ENCODE peak calls at places on chromosome 22, in seven cellular contexts. H, T, O, D, R, G and S are unnamed samples.

GRCh38 chr22:38706101-38706884 is 549 bp downstream of the GTPBP1 start:
- DNase-seq in H (no peak), O (no peak), D (peak; percentile 38), R (peak; percentile 51), G (no peak), T (peak; percentile 64), S (peak; percentile 78)

GRCh38 chr22:32811788-32812187 is 10.3 kb downstream of the TIMP3 start:
- DNase-seq in R (no peak), T (no peak), G (no peak), H (no peak), D (no peak), O (no peak), S (no peak)

GRCh38 chr22:25680949-25681348 is 61.0 kb upstream of the MYO18B start:
- DNase-seq in R (no peak), D (no peak), T (no peak), H (no peak), G (no peak), O (no peak), S (no peak)

GRCh38 chr22:27857441-27857840 is 55.9 kb upstream of the MN1 start:
- DNase-seq in H (no peak), D (no peak), T (no peak), G (no peak), O (no peak), R (no peak), S (no peak)

GRCh38 chr22:46192210-46192993 is 42.1 kb downstream of the PPARA start:
- DNase-seq in T (no peak), R (no peak), O (no peak), D (no peak), G (no peak), H (no peak), S (no peak)

GRCh38 chr22:45970709-45971388 is 6.1 kb downstream of the WNT7B start:
- DNase-seq in O (no peak), T (peak; percentile 66), G (no peak), H (no peak), R (no peak), D (peak; percentile 66), S (no peak)

GRCh38 chr22:36899498-36899897 is 13.9 kb upstream of the CSF2RB start:
- DNase-seq in T (no peak), O (no peak), G (no peak), R (no peak), H (no peak), D (no peak), S (no peak)

GRCh38 chr22:49976439-49977175 is 16.0 kb downstream of the PIM3 start:
- DNase-seq in H (no peak), D (no peak), T (peak; percentile 28), G (no peak), R (peak; percentile 18), O (no peak), S (no peak)

GRCh38 chr22:33302549-33302948 is 244.4 kb upstream of the SYN3 start:
- DNase-seq in H (no peak), D (peak; percentile 13), T (no peak), G (peak; percentile 70), R (no peak), O (no peak), S (no peak)

GRCh38 chr22:50544746-50545253 is 899 bp upstream of the KLHDC7B start:
- DNase-seq in T (no peak), O (no peak), H (peak; percentile 82), G (peak; percentile 82), R (peak; percentile 73), D (no peak), S (no peak)

GRCh38 chr22:37929390-37929789 is 23.3 kb downstream of the MICALL1 start:
- DNase-seq in H (no peak), O (no peak), R (no peak), G (no peak), T (no peak), D (no peak), S (no peak)

GRCh38 chr22:50010676-50011446 is 1.7 kb downstream of the IL17REL start:
- DNase-seq in O (no peak), H (no peak), D (no peak), G (no peak), T (no peak), R (no peak), S (peak; percentile 58)

GRCh38 chr22:46350111-46350510 is 14.6 kb downstream of the TRMU start:
- DNase-seq in G (no peak), T (no peak), D (no peak), O (no peak), R (no peak), H (no peak), S (no peak)

GRCh38 chr22:36081023-36081431 is 52.4 kb upstream of the RBFOX2 start:
- DNase-seq in H (no peak), O (no peak), D (no peak), G (no peak), T (no peak), R (no peak), S (peak; percentile 88)

GRCh38 chr22:49968313-49968830 is 7.8 kb downstream of the PIM3 start:
- DNase-seq in G (peak; percentile 81), D (no peak), R (peak; percentile 17), T (peak; percentile 33), O (no peak), H (peak; percentile 80), S (no peak)

GRCh38 chr22:43516996-43517635 is 105.3 kb downstream of the MPPED1 start:
- DNase-seq in O (no peak), R (no peak), T (no peak), D (no peak), H (no peak), G (peak; percentile 62), S (no peak)

GRCh38 chr22:43515411-43515810 is 103.6 kb downstream of the MPPED1 start:
- DNase-seq in D (no peak), O (no peak), R (no peak), H (no peak), T (no peak), G (no peak), S (no peak)

GRCh38 chr22:43516386-43516785 is 104.6 kb downstream of the MPPED1 start:
- DNase-seq in H (no peak), G (no peak), R (no peak), O (no peak), T (no peak), D (no peak), S (no peak)

GRCh38 chr22:43514476-43515157 is 102.8 kb downstream of the MPPED1 start:
- DNase-seq in T (no peak), R (no peak), H (no peak), G (no peak), D (peak; percentile 23), O (no peak), S (no peak)

DNA sequence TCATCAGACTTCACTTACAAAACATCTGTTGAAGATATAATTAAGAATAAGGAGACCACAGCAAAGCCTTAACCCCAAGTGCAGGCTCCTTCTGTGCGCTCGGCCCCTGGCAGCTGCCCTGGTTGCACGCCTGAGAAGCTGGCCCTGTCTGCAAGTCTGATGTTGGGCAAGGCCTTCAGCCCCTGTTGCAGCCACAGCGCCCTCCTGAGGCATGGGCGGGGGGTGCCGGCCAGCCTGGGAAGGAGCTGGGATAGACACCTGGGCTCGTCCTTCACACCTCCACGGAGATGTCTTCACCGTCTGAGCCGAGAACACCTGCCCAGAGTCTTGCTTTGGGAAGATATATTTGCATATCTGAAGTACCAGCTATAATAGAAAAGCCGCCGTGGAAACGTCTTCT is 104.1 kb downstream of the MPPED1 start:
- DNase-seq in O (no peak), T (no peak), G (no peak), D (peak; percentile 68), R (no peak), H (no peak), S (no peak)
- H3K4me1 ChIP-seq in O (no peaks in the 10 kb centered on the region), T (no peaks in the 10 kb centered on the region), G (no peaks in the 10 kb centered on the region), D (no peaks in the 10 kb centered on the region), R (no peaks in the 10 kb centered on the region), H (no peaks in the 10 kb centered on the region), S (no peaks in the 10 kb centered on the region)

DNA sequence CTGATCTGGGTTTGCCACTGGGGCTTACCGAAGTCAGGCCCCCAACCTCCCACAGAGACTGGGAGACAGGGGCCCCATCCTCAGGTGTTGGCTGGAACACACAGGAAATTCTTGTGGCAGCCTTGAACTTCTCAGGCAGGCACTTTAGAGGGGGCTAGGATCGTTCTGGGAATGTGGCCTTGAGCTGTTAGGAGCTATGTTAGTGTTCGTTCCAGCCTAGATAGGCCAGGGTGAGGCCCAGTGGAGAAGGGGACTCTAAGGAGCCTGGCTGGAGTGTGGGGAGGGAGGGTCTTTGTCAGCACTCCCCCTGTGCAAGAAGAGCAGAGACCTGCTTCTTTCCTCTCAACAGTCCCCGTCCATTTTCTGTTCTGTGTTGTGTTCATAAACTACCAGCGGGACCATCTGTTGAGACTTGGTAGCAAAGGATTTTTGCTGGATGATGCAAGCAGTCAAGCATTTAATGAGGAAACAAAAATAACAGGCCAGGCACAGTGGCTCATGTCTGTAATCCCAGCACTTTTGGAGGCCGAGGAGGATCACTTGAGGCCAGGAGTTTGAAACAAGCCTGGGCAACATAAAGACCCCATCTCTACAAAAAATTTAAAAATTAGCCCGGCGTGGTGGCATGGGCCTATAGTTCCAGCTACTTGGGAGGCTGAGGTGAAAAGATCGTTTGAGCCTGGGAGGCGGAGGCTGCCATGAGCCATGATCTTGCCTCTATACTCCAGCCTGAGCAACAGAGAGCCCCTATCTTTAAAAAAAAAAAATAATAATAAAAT is 1.5 kb upstream of the TXNRD2 start:
- DNase-seq in D (no peak), T (no peak), H (no peak), O (peak; percentile 64), G (no peak), R (no peak), S (peak; percentile 81)
- TF ChIP-seq POLR2AphosphoS5 in D (no peak), T (peak; percentile 58), H (no peak), O (no peak), G (no peak), R (peak; percentile 54), S (peak; percentile 58)

GRCh38 chr22:29369460-29369859 is 18.9 kb downstream of the AP1B1 start:
- DNase-seq in R (no peak), D (peak; percentile 67), O (no peak), H (no peak), G (peak; percentile 76), T (no peak), S (peak; percentile 89)

GRCh38 chr22:29375436-29376076 is 12.8 kb downstream of the AP1B1 start:
- DNase-seq in R (no peak), G (peak; percentile 23), H (no peak), T (no peak), D (no peak), O (no peak), S (no peak)

DNA sequence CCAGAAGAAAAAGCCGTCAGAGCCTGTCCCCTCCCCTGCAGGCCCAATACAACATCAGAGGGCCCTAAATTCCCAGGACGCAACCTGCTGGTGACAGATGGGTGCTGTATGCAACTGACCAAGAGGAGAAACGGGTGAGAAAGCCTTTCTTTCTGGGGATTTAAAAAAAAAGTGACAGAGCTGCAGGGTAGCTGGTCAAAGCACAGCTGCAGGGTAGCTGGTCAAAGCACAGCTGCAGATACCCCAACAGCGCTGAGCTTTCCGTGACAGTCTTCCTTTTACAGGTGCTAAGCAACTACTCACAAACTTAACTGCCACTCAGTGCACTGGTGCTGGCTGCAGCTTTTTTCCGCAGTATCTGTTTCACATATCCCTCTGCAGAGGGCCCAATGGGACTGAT is 17.8 kb downstream of the AP1B1 start:
- DNase-seq in H (no peak), D (peak; percentile 66), G (peak; percentile 48), O (no peak), T (no peak), R (no peak), S (no peak)
- TF ChIP-seq CTCF in H (no peak), D (no peak), G (no peak), O (no peak), T (no peak), R (no peak), S (no peak)

DNA sequence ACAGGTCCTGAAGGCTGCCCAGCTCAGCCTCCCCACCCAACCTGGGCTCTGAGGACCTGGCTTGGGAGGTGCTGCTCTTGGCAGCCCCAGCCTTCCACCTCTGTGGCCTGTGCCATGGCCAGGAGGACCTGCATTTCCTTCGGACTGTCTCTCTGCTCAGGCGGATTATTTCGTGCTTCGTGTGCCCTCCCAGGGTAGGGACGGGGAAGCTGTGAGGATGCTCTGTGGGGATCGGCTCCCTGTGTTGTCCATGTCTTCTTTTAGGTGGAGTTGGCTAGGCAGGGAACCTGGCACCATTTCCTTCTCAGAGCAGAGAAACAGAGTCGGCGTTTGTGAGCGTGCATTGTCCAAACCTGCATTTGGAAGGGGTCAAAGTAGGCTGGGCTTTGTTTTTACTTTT is 34.1 kb downstream of the BCR start:
- DNase-seq in H (no peak), G (peak; percentile 47), T (no peak), D (no peak), O (no peak), R (no peak), S (no peak)
- H3K4me1 ChIP-seq in H (peaks cover 56% of the 10 kb centered on the region), G (peaks cover 47% of the 10 kb centered on the region), T (peaks cover 20% of the 10 kb centered on the region), D (peaks cover 32% of the 10 kb centered on the region), O (peaks cover 47% of the 10 kb centered on the region), R (peaks cover 5% of the 10 kb centered on the region), S (no peaks in the 10 kb centered on the region)